ENCODE peak calls at places on chromosomes 4 and X, in ten cellular contexts. One of them, this sample, is unnamed.

GRCh38 chr4:155802573-155802972 is 43.8 kb downstream of the GUCY1B1 start:
- DNase-seq in HFF-Myc: no peak
- DNase-seq in mucosa of descending colon: no peak
- DNase-seq in AG10803: no peak
- DNase-seq in BJ: peak
- DNase-seq in left ventricle myocardium inferior: no peak
- DNase-seq in fibroblast of lung: peak
- DNase-seq in pancreas: no peak
- DNase-seq in AG04450: no peak
- DNase-seq in body of pancreas: no peak
- DNase-seq in this sample: no peak

GRCh38 chrX:70169281-70169680 is 8.0 kb upstream of the DGAT2L6 start:
- DNase-seq in HFF-Myc: no peak
- DNase-seq in mucosa of descending colon: no peak
- DNase-seq in AG10803: no peak
- DNase-seq in BJ: no peak
- DNase-seq in left ventricle myocardium inferior: no peak
- DNase-seq in fibroblast of lung: no peak
- DNase-seq in pancreas: no peak
- DNase-seq in AG04450: no peak
- DNase-seq in body of pancreas: no peak
- DNase-seq in this sample: no peak

GRCh38 chr4:183435803-183436202 is 8.6 kb upstream of the CDKN2AIP start:
- DNase-seq in HFF-Myc: no peak
- DNase-seq in mucosa of descending colon: no peak
- DNase-seq in AG10803: no peak
- DNase-seq in BJ: no peak
- DNase-seq in left ventricle myocardium inferior: no peak
- DNase-seq in fibroblast of lung: no peak
- DNase-seq in pancreas: no peak
- DNase-seq in AG04450: no peak
- DNase-seq in body of pancreas: no peak
- DNase-seq in this sample: no peak

GRCh38 chrX:132272826-132273225 is 53.6 kb upstream of the RAP2C start:
- DNase-seq in HFF-Myc: no peak
- DNase-seq in mucosa of descending colon: no peak
- DNase-seq in AG10803: no peak
- DNase-seq in BJ: no peak
- DNase-seq in left ventricle myocardium inferior: no peak
- DNase-seq in fibroblast of lung: no peak
- DNase-seq in pancreas: no peak
- DNase-seq in AG04450: no peak
- DNase-seq in body of pancreas: no peak
- DNase-seq in this sample: no peak

GRCh38 chr4:89305712-89306437 is 1.7 kb downstream of the GPRIN3 start:
- DNase-seq in HFF-Myc: no peak
- DNase-seq in mucosa of descending colon: no peak
- DNase-seq in AG10803: peak
- DNase-seq in BJ: no peak
- DNase-seq in left ventricle myocardium inferior: no peak
- DNase-seq in fibroblast of lung: peak
- DNase-seq in pancreas: no peak
- DNase-seq in AG04450: no peak
- DNase-seq in body of pancreas: no peak
- DNase-seq in this sample: no peak

GRCh38 chrX:121103381-121103780 is 56.0 kb downstream of the GLUD2 start:
- DNase-seq in HFF-Myc: no peak
- DNase-seq in mucosa of descending colon: no peak
- DNase-seq in AG10803: no peak
- DNase-seq in BJ: no peak
- DNase-seq in left ventricle myocardium inferior: no peak
- DNase-seq in fibroblast of lung: no peak
- DNase-seq in pancreas: no peak
- DNase-seq in AG04450: no peak
- DNase-seq in body of pancreas: no peak
- DNase-seq in this sample: no peak

GRCh38 chrX:111869639-111870034 is 6.3 kb upstream of the TRPC5OS start:
- DNase-seq in HFF-Myc: no peak
- DNase-seq in mucosa of descending colon: no peak
- DNase-seq in AG10803: peak
- DNase-seq in BJ: no peak
- DNase-seq in left ventricle myocardium inferior: no peak
- DNase-seq in fibroblast of lung: peak
- DNase-seq in pancreas: peak
- DNase-seq in AG04450: peak
- DNase-seq in body of pancreas: peak
- DNase-seq in this sample: peak

GRCh38 chrX:52352551-52352950 is 16.3 kb upstream of the XAGE2 start:
- DNase-seq in HFF-Myc: no peak
- DNase-seq in mucosa of descending colon: no peak
- DNase-seq in AG10803: no peak
- DNase-seq in BJ: no peak
- DNase-seq in left ventricle myocardium inferior: no peak
- DNase-seq in fibroblast of lung: no peak
- DNase-seq in pancreas: no peak
- DNase-seq in AG04450: no peak
- DNase-seq in body of pancreas: no peak
- DNase-seq in this sample: no peak

GRCh38 chr4:186889876-186890643 is 166.4 kb upstream of the FAT1 start:
- DNase-seq in HFF-Myc: no peak
- DNase-seq in mucosa of descending colon: no peak
- DNase-seq in AG10803: no peak
- DNase-seq in BJ: no peak
- DNase-seq in left ventricle myocardium inferior: no peak
- DNase-seq in fibroblast of lung: no peak
- DNase-seq in pancreas: no peak
- DNase-seq in AG04450: no peak
- DNase-seq in body of pancreas: no peak
- DNase-seq in this sample: no peak

GRCh38 chr4:142815834-142816233 is 30.3 kb downstream of the INPP4B start:
- DNase-seq in HFF-Myc: peak
- DNase-seq in mucosa of descending colon: no peak
- DNase-seq in AG10803: peak
- DNase-seq in BJ: peak
- DNase-seq in left ventricle myocardium inferior: no peak
- DNase-seq in fibroblast of lung: peak
- DNase-seq in pancreas: no peak
- DNase-seq in AG04450: no peak
- DNase-seq in body of pancreas: no peak
- DNase-seq in this sample: no peak

GRCh38 chr4:26826721-26827120 is 33.9 kb upstream of the STIM2 start:
- DNase-seq in HFF-Myc: no peak
- DNase-seq in mucosa of descending colon: no peak
- DNase-seq in AG10803: no peak
- DNase-seq in BJ: no peak
- DNase-seq in left ventricle myocardium inferior: no peak
- DNase-seq in fibroblast of lung: peak
- DNase-seq in pancreas: peak
- DNase-seq in AG04450: no peak
- DNase-seq in body of pancreas: peak
- DNase-seq in this sample: no peak

DNA sequence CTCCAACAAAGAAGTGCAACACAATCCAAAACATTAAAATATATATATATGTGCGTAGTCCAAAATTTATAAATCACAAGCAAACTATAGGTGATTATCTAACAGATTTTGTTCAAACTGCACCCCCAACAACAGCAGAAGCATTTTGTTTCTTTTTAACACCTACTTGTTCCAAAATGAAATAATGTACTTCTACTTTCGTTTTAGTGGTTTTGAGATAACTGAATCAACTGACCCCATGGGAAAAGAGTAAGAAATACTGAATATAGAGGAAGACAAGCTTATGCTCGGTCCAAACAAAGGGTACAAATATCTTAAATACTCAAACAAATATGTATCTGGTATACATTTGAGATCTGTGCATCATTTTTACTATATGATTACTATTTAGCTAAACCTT is 22.4 kb downstream of the MAP7D3 start:
- DNase-seq in HFF-Myc: no peak
- DNase-seq in mucosa of descending colon: no peak
- DNase-seq in AG10803: no peak
- DNase-seq in BJ: no peak
- DNase-seq in left ventricle myocardium inferior: no peak
- DNase-seq in fibroblast of lung: no peak
- DNase-seq in pancreas: no peak
- DNase-seq in AG04450: no peak
- DNase-seq in body of pancreas: no peak
- DNase-seq in this sample: no peak
- TF ChIP-seq CTCF in HFF-Myc: no peak
- TF ChIP-seq CTCF in mucosa of descending colon: no peak
- TF ChIP-seq CTCF in AG10803: no peak
- TF ChIP-seq CTCF in BJ: no peak
- TF ChIP-seq CTCF in left ventricle myocardium inferior: no peak
- TF ChIP-seq CTCF in fibroblast of lung: no peak
- TF ChIP-seq CTCF in pancreas: no peak
- TF ChIP-seq CTCF in AG04450: no peak
- TF ChIP-seq CTCF in body of pancreas: no peak
- TF ChIP-seq CTCF in this sample: no peak

GRCh38 chrX:97328853-97329252 is 445.1 kb downstream of the RPA4 start:
- DNase-seq in HFF-Myc: no peak
- DNase-seq in mucosa of descending colon: no peak
- DNase-seq in AG10803: no peak
- DNase-seq in BJ: no peak
- DNase-seq in left ventricle myocardium inferior: no peak
- DNase-seq in fibroblast of lung: no peak
- DNase-seq in pancreas: no peak
- DNase-seq in AG04450: no peak
- DNase-seq in body of pancreas: no peak
- DNase-seq in this sample: no peak

GRCh38 chrX:97330150-97330549 is 446.4 kb downstream of the RPA4 start:
- DNase-seq in HFF-Myc: no peak
- DNase-seq in mucosa of descending colon: no peak
- DNase-seq in AG10803: no peak
- DNase-seq in BJ: no peak
- DNase-seq in left ventricle myocardium inferior: no peak
- DNase-seq in fibroblast of lung: no peak
- DNase-seq in pancreas: no peak
- DNase-seq in AG04450: no peak
- DNase-seq in body of pancreas: no peak
- DNase-seq in this sample: no peak

GRCh38 chrX:97322401-97322800 is 438.7 kb downstream of the RPA4 start:
- DNase-seq in HFF-Myc: no peak
- DNase-seq in mucosa of descending colon: no peak
- DNase-seq in AG10803: no peak
- DNase-seq in BJ: no peak
- DNase-seq in left ventricle myocardium inferior: no peak
- DNase-seq in fibroblast of lung: no peak
- DNase-seq in pancreas: no peak
- DNase-seq in AG04450: no peak
- DNase-seq in body of pancreas: no peak
- DNase-seq in this sample: no peak

GRCh38 chrX:97326456-97326855 is 442.7 kb downstream of the RPA4 start:
- DNase-seq in HFF-Myc: no peak
- DNase-seq in mucosa of descending colon: no peak
- DNase-seq in AG10803: no peak
- DNase-seq in BJ: no peak
- DNase-seq in left ventricle myocardium inferior: no peak
- DNase-seq in fibroblast of lung: peak
- DNase-seq in pancreas: no peak
- DNase-seq in AG04450: no peak
- DNase-seq in body of pancreas: no peak
- DNase-seq in this sample: no peak
- H3K4me3 ChIP-seq in HFF-Myc: no peak
- H3K4me3 ChIP-seq in mucosa of descending colon: no peak
- H3K4me3 ChIP-seq in AG10803: no peak
- H3K4me3 ChIP-seq in BJ: no peak
- H3K4me3 ChIP-seq in left ventricle myocardium inferior: no peak
- H3K4me3 ChIP-seq in fibroblast of lung: no peak
- H3K4me3 ChIP-seq in pancreas: no peak
- H3K4me3 ChIP-seq in AG04450: no peak
- H3K4me3 ChIP-seq in body of pancreas: no peak
- H3K4me3 ChIP-seq in this sample: no peak

GRCh38 chr4:181998588-181998987 is 244.6 kb upstream of the TENM3 start:
- DNase-seq in HFF-Myc: no peak
- DNase-seq in mucosa of descending colon: no peak
- DNase-seq in AG10803: no peak
- DNase-seq in BJ: no peak
- DNase-seq in left ventricle myocardium inferior: no peak
- DNase-seq in fibroblast of lung: no peak
- DNase-seq in pancreas: no peak
- DNase-seq in AG04450: no peak
- DNase-seq in body of pancreas: no peak
- DNase-seq in this sample: no peak
- TF ChIP-seq CTCF in HFF-Myc: no peak
- TF ChIP-seq CTCF in mucosa of descending colon: no peak
- TF ChIP-seq CTCF in AG10803: no peak
- TF ChIP-seq CTCF in BJ: peak
- TF ChIP-seq CTCF in left ventricle myocardium inferior: no peak
- TF ChIP-seq CTCF in fibroblast of lung: peak
- TF ChIP-seq CTCF in pancreas: no peak
- TF ChIP-seq CTCF in AG04450: peak
- TF ChIP-seq CTCF in body of pancreas: no peak
- TF ChIP-seq CTCF in this sample: peak

GRCh38 chr4:48129307-48130014 is 4.6 kb downstream of the TXK start:
- DNase-seq in HFF-Myc: no peak
- DNase-seq in mucosa of descending colon: peak
- DNase-seq in AG10803: no peak
- DNase-seq in BJ: no peak
- DNase-seq in left ventricle myocardium inferior: no peak
- DNase-seq in fibroblast of lung: no peak
- DNase-seq in pancreas: no peak
- DNase-seq in AG04450: no peak
- DNase-seq in body of pancreas: no peak
- DNase-seq in this sample: no peak

GRCh38 chr4:48137766-48138349 is 3.8 kb upstream of the TXK start:
- DNase-seq in HFF-Myc: no peak
- DNase-seq in mucosa of descending colon: no peak
- DNase-seq in AG10803: no peak
- DNase-seq in BJ: no peak
- DNase-seq in left ventricle myocardium inferior: no peak
- DNase-seq in fibroblast of lung: no peak
- DNase-seq in pancreas: no peak
- DNase-seq in AG04450: no peak
- DNase-seq in body of pancreas: no peak
- DNase-seq in this sample: no peak

GRCh38 chr4:48130100-48130499 is 4.0 kb downstream of the TXK start:
- DNase-seq in HFF-Myc: no peak
- DNase-seq in mucosa of descending colon: no peak
- DNase-seq in AG10803: no peak
- DNase-seq in BJ: no peak
- DNase-seq in left ventricle myocardium inferior: no peak
- DNase-seq in fibroblast of lung: no peak
- DNase-seq in pancreas: no peak
- DNase-seq in AG04450: no peak
- DNase-seq in body of pancreas: no peak
- DNase-seq in this sample: no peak

GRCh38 chr4:48131736-48132135 is 2.3 kb downstream of the TXK start:
- DNase-seq in HFF-Myc: no peak
- DNase-seq in mucosa of descending colon: no peak
- DNase-seq in AG10803: no peak
- DNase-seq in BJ: no peak
- DNase-seq in left ventricle myocardium inferior: no peak
- DNase-seq in fibroblast of lung: no peak
- DNase-seq in pancreas: no peak
- DNase-seq in AG04450: no peak
- DNase-seq in body of pancreas: no peak
- DNase-seq in this sample: no peak

GRCh38 chr4:48133668-48134444 is at the start of gene TXK:
- DNase-seq in HFF-Myc: no peak
- DNase-seq in mucosa of descending colon: no peak
- DNase-seq in AG10803: peak
- DNase-seq in BJ: no peak
- DNase-seq in left ventricle myocardium inferior: no peak
- DNase-seq in fibroblast of lung: peak
- DNase-seq in pancreas: no peak
- DNase-seq in AG04450: no peak
- DNase-seq in body of pancreas: no peak
- DNase-seq in this sample: no peak
- H3K4me3 ChIP-seq in HFF-Myc: no peak
- H3K4me3 ChIP-seq in mucosa of descending colon: no peak
- H3K4me3 ChIP-seq in AG10803: no peak
- H3K4me3 ChIP-seq in BJ: no peak
- H3K4me3 ChIP-seq in left ventricle myocardium inferior: no peak
- H3K4me3 ChIP-seq in fibroblast of lung: no peak
- H3K4me3 ChIP-seq in pancreas: no peak
- H3K4me3 ChIP-seq in AG04450: no peak
- H3K4me3 ChIP-seq in body of pancreas: no peak
- H3K4me3 ChIP-seq in this sample: no peak